ENCODE peak calls at places on chromosomes 6 and 20, in five cellular contexts. M is Caki2, D is germinal center, N is colonic mucosa, B is astrocyte. S is an unnamed sample.

GRCh38 chr6:81401970-81402690 is 350.4 kb downstream of the TENT5A start:
- DNase-seq in M (no peak), D (no peak), N (no peak), B (peak), S (no peak)

GRCh38 chr6:30556006-30556713 is at the start of gene GNL1:
- DNase-seq in M (peak), D (peak), N (peak), B (peak), S (peak)

GRCh38 chr6:158769696-158770446 is 49.3 kb downstream of the EZR start:
- DNase-seq in M (no peak), D (no peak), N (no peak), B (peak), S (no peak)

GRCh38 chr6:6905961-6906518 is 201.7 kb upstream of the RREB1 start:
- DNase-seq in M (no peak), D (no peak), N (no peak), B (no peak), S (no peak)

GRCh38 chr20:5569021-5569420 is 181.2 kb upstream of the SHLD1 start:
- DNase-seq in M (peak), D (peak), N (peak), B (peak), S (peak)

GRCh38 chr6:19417713-19418112 is 419.5 kb upstream of the ID4 start:
- DNase-seq in M (peak), D (no peak), N (no peak), B (peak), S (no peak)

GRCh38 chr20:13200767-13201500 is 20.1 kb upstream of the ISM1 start:
- DNase-seq in M (no peak), D (no peak), N (no peak), B (no peak), S (no peak)

GRCh38 chr6:127342296-127342945 is 988 bp downstream of the ECHDC1 start:
- DNase-seq in M (peak), D (peak), N (peak), B (peak), S (no peak)

GRCh38 chr20:47413189-47413588 is 56.7 kb upstream of the ZMYND8 start:
- DNase-seq in M (no peak), D (no peak), N (no peak), B (no peak), S (no peak)

GRCh38 chr6:20217476-20217855 is 5.2 kb upstream of the MBOAT1 start:
- DNase-seq in M (no peak), D (no peak), N (no peak), B (no peak), S (no peak)

GRCh38 chr6:44128020-44128917 is 915 bp downstream of the TMEM63B start:
- DNase-seq in M (no peak), D (peak), N (peak), B (no peak), S (peak)

GRCh38 chr20:6976535-6976934 is 209.0 kb downstream of the BMP2 start:
- DNase-seq in M (peak), D (no peak), N (no peak), B (no peak), S (no peak)

GRCh38 chr6:80523029-80523428 is 416.6 kb downstream of the BCKDHB start:
- DNase-seq in M (no peak), D (no peak), N (no peak), B (peak), S (no peak)

GRCh38 chr6:150610584-150610983 is 10.9 kb downstream of the PLEKHG1 start:
- DNase-seq in M (no peak), D (no peak), N (no peak), B (no peak), S (no peak)

GRCh38 chr6:137870286-137870685 is 3.2 kb downstream of the TNFAIP3 start:
- DNase-seq in M (no peak), D (no peak), N (no peak), B (no peak), S (no peak)

GRCh38 chr20:50635676-50636600 is 55.4 kb downstream of the RIPOR3 start:
- DNase-seq in M (peak), D (peak), N (peak), B (no peak), S (peak)